ENCODE peak calls at places on chromosomes 16 and 17, in eight cellular contexts. One of them, this sample, is unnamed.

GRCh38 chr16:19549688-19550087 is 5.8 kb upstream of the VPS35L start:
- DNase-seq in renal cortical epithelial cell: no peak
- DNase-seq in amniotic stem cell: no peak
- DNase-seq in activated T-helper 9 cell treated with anti-CD3 and anti-CD28 coated beads, Interleukin-2, amount 50 U/mL, for 16 hours: no peak
- DNase-seq in EL: no peak
- DNase-seq in C1 segment of cervical spinal cord: no peak
- DNase-seq in pons: no peak
- DNase-seq in NCI-H524: no peak
- DNase-seq in this sample: no peak

GRCh38 chr17:73895157-73895556 is 250.9 kb upstream of the SDK2 start:
- DNase-seq in pons: no peak
- DNase-seq in renal cortical epithelial cell: no peak
- DNase-seq in amniotic stem cell: no peak
- DNase-seq in EL: no peak
- DNase-seq in C1 segment of cervical spinal cord: no peak
- DNase-seq in activated T-helper 9 cell treated with anti-CD3 and anti-CD28 coated beads, Interleukin-2, amount 50 U/mL, for 16 hours: no peak
- DNase-seq in NCI-H524: no peak
- DNase-seq in this sample: no peak

GRCh38 chr16:47872228-47872627 is 283.6 kb downstream of the ABCC12 start:
- DNase-seq in C1 segment of cervical spinal cord: no peak
- DNase-seq in EL: no peak
- DNase-seq in amniotic stem cell: no peak
- DNase-seq in NCI-H524: no peak
- DNase-seq in activated T-helper 9 cell treated with anti-CD3 and anti-CD28 coated beads, Interleukin-2, amount 50 U/mL, for 16 hours: no peak
- DNase-seq in renal cortical epithelial cell: no peak
- DNase-seq in pons: no peak
- DNase-seq in this sample: no peak

GRCh38 chr17:82956726-82957468 is 117.1 kb upstream of the ZNF750 start:
- DNase-seq in pons: no peak
- DNase-seq in activated T-helper 9 cell treated with anti-CD3 and anti-CD28 coated beads, Interleukin-2, amount 50 U/mL, for 16 hours: no peak
- DNase-seq in NCI-H524: no peak
- DNase-seq in amniotic stem cell: no peak
- DNase-seq in EL: no peak
- DNase-seq in C1 segment of cervical spinal cord: no peak
- DNase-seq in renal cortical epithelial cell: no peak
- DNase-seq in this sample: peak; percentile 26

GRCh38 chr17:77725851-77726250 is 232.7 kb upstream of the TNRC6C start:
- DNase-seq in pons: no peak
- DNase-seq in amniotic stem cell: no peak
- DNase-seq in activated T-helper 9 cell treated with anti-CD3 and anti-CD28 coated beads, Interleukin-2, amount 50 U/mL, for 16 hours: no peak
- DNase-seq in renal cortical epithelial cell: no peak
- DNase-seq in C1 segment of cervical spinal cord: no peak
- DNase-seq in NCI-H524: no peak
- DNase-seq in EL: no peak
- DNase-seq in this sample: peak; percentile 22

GRCh38 chr17:7574176-7574953 is 5.1 kb upstream of the CD68 start:
- DNase-seq in amniotic stem cell: no peak
- DNase-seq in C1 segment of cervical spinal cord: no peak
- DNase-seq in renal cortical epithelial cell: no peak
- DNase-seq in activated T-helper 9 cell treated with anti-CD3 and anti-CD28 coated beads, Interleukin-2, amount 50 U/mL, for 16 hours: no peak
- DNase-seq in pons: no peak
- DNase-seq in NCI-H524: no peak
- DNase-seq in EL: no peak
- DNase-seq in this sample: no peak

GRCh38 chr17:43584666-43585102 is 38.5 kb upstream of the ETV4 start:
- DNase-seq in pons: no peak
- DNase-seq in C1 segment of cervical spinal cord: no peak
- DNase-seq in NCI-H524: no peak
- DNase-seq in EL: peak; percentile 56
- DNase-seq in amniotic stem cell: no peak
- DNase-seq in renal cortical epithelial cell: no peak
- DNase-seq in activated T-helper 9 cell treated with anti-CD3 and anti-CD28 coated beads, Interleukin-2, amount 50 U/mL, for 16 hours: no peak
- DNase-seq in this sample: no peak

GRCh38 chr17:78268191-78268874 is 36.9 kb downstream of the TMEM235 start:
- DNase-seq in pons: no peak
- DNase-seq in C1 segment of cervical spinal cord: no peak
- DNase-seq in activated T-helper 9 cell treated with anti-CD3 and anti-CD28 coated beads, Interleukin-2, amount 50 U/mL, for 16 hours: no peak
- DNase-seq in NCI-H524: no peak
- DNase-seq in renal cortical epithelial cell: no peak
- DNase-seq in amniotic stem cell: no peak
- DNase-seq in EL: no peak
- DNase-seq in this sample: peak; percentile 41

GRCh38 chr17:41800601-41801373 is 11.0 kb downstream of the P3H4 start:
- DNase-seq in renal cortical epithelial cell: peak; percentile 82
- DNase-seq in activated T-helper 9 cell treated with anti-CD3 and anti-CD28 coated beads, Interleukin-2, amount 50 U/mL, for 16 hours: no peak
- DNase-seq in C1 segment of cervical spinal cord: no peak
- DNase-seq in EL: peak; percentile 57
- DNase-seq in pons: no peak
- DNase-seq in NCI-H524: no peak
- DNase-seq in amniotic stem cell: peak; percentile 20
- DNase-seq in this sample: peak; percentile 100

GRCh38 chr16:66154801-66155200 is 211.7 kb upstream of the CDH5 start:
- DNase-seq in renal cortical epithelial cell: no peak
- DNase-seq in amniotic stem cell: peak; percentile 8
- DNase-seq in EL: no peak
- DNase-seq in C1 segment of cervical spinal cord: no peak
- DNase-seq in activated T-helper 9 cell treated with anti-CD3 and anti-CD28 coated beads, Interleukin-2, amount 50 U/mL, for 16 hours: no peak
- DNase-seq in pons: no peak
- DNase-seq in NCI-H524: peak; percentile 89
- DNase-seq in this sample: no peak

GRCh38 chr17:45009676-45010467 is 41.6 kb downstream of the DCAKD start:
- DNase-seq in renal cortical epithelial cell: no peak
- DNase-seq in activated T-helper 9 cell treated with anti-CD3 and anti-CD28 coated beads, Interleukin-2, amount 50 U/mL, for 16 hours: no peak
- DNase-seq in EL: no peak
- DNase-seq in C1 segment of cervical spinal cord: no peak
- DNase-seq in pons: no peak
- DNase-seq in amniotic stem cell: no peak
- DNase-seq in NCI-H524: peak; percentile 59
- DNase-seq in this sample: no peak

GRCh38 chr16:85353839-85354622 is 241.8 kb upstream of the CIBAR2 start:
- DNase-seq in NCI-H524: peak; percentile 57
- DNase-seq in renal cortical epithelial cell: no peak
- DNase-seq in C1 segment of cervical spinal cord: no peak
- DNase-seq in activated T-helper 9 cell treated with anti-CD3 and anti-CD28 coated beads, Interleukin-2, amount 50 U/mL, for 16 hours: no peak
- DNase-seq in amniotic stem cell: no peak
- DNase-seq in EL: no peak
- DNase-seq in pons: no peak
- DNase-seq in this sample: no peak

GRCh38 chr16:3625331-3625730 is 13.9 kb upstream of the SLX4 start:
- DNase-seq in EL: no peak
- DNase-seq in activated T-helper 9 cell treated with anti-CD3 and anti-CD28 coated beads, Interleukin-2, amount 50 U/mL, for 16 hours: no peak
- DNase-seq in renal cortical epithelial cell: no peak
- DNase-seq in amniotic stem cell: no peak
- DNase-seq in NCI-H524: no peak
- DNase-seq in pons: no peak
- DNase-seq in C1 segment of cervical spinal cord: no peak
- DNase-seq in this sample: no peak

GRCh38 chr17:75367312-75367711 is 38.2 kb downstream of the GRB2 start:
- DNase-seq in activated T-helper 9 cell treated with anti-CD3 and anti-CD28 coated beads, Interleukin-2, amount 50 U/mL, for 16 hours: no peak
- DNase-seq in NCI-H524: no peak
- DNase-seq in renal cortical epithelial cell: peak; percentile 90
- DNase-seq in EL: peak; percentile 51
- DNase-seq in pons: no peak
- DNase-seq in C1 segment of cervical spinal cord: no peak
- DNase-seq in amniotic stem cell: peak; percentile 11
- DNase-seq in this sample: no peak

GRCh38 chr17:81898029-81898866 is 3.8 kb upstream of the NPB start:
- DNase-seq in pons: no peak
- DNase-seq in EL: peak; percentile 94
- DNase-seq in amniotic stem cell: peak; percentile 83
- DNase-seq in renal cortical epithelial cell: no peak
- DNase-seq in NCI-H524: no peak
- DNase-seq in activated T-helper 9 cell treated with anti-CD3 and anti-CD28 coated beads, Interleukin-2, amount 50 U/mL, for 16 hours: no peak
- DNase-seq in C1 segment of cervical spinal cord: no peak
- DNase-seq in this sample: no peak

GRCh38 chr16:55294947-55295346 is 29.1 kb upstream of the IRX6 start:
- DNase-seq in pons: no peak
- DNase-seq in activated T-helper 9 cell treated with anti-CD3 and anti-CD28 coated beads, Interleukin-2, amount 50 U/mL, for 16 hours: no peak
- DNase-seq in NCI-H524: no peak
- DNase-seq in EL: no peak
- DNase-seq in amniotic stem cell: no peak
- DNase-seq in C1 segment of cervical spinal cord: no peak
- DNase-seq in renal cortical epithelial cell: peak; percentile 50
- DNase-seq in this sample: no peak

GRCh38 chr17:74603032-74603635 is 11.1 kb upstream of the CD300LD start:
- DNase-seq in C1 segment of cervical spinal cord: no peak
- DNase-seq in activated T-helper 9 cell treated with anti-CD3 and anti-CD28 coated beads, Interleukin-2, amount 50 U/mL, for 16 hours: no peak
- DNase-seq in renal cortical epithelial cell: no peak
- DNase-seq in amniotic stem cell: no peak
- DNase-seq in EL: no peak
- DNase-seq in NCI-H524: peak; percentile 60
- DNase-seq in pons: peak; percentile 45
- DNase-seq in this sample: no peak

GRCh38 chr16:67926181-67926742 is 5.4 kb downstream of the CTRL start:
- DNase-seq in activated T-helper 9 cell treated with anti-CD3 and anti-CD28 coated beads, Interleukin-2, amount 50 U/mL, for 16 hours: no peak
- DNase-seq in NCI-H524: peak; percentile 85
- DNase-seq in amniotic stem cell: no peak
- DNase-seq in C1 segment of cervical spinal cord: no peak
- DNase-seq in EL: no peak
- DNase-seq in pons: peak; percentile 67
- DNase-seq in renal cortical epithelial cell: no peak
- DNase-seq in this sample: no peak

GRCh38 chr17:39929657-39930407 is 2.3 kb downstream of the LRRC3C start:
- DNase-seq in renal cortical epithelial cell: peak; percentile 45
- DNase-seq in pons: no peak
- DNase-seq in EL: peak; percentile 92
- DNase-seq in NCI-H524: no peak
- DNase-seq in activated T-helper 9 cell treated with anti-CD3 and anti-CD28 coated beads, Interleukin-2, amount 50 U/mL, for 16 hours: no peak
- DNase-seq in C1 segment of cervical spinal cord: no peak
- DNase-seq in amniotic stem cell: peak; percentile 22
- DNase-seq in this sample: no peak

GRCh38 chr16:3065069-3065741 is at the start of gene IL32:
- DNase-seq in renal cortical epithelial cell: peak; percentile 87
- DNase-seq in NCI-H524: no peak
- DNase-seq in pons: no peak
- DNase-seq in C1 segment of cervical spinal cord: no peak
- DNase-seq in EL: peak; percentile 84
- DNase-seq in amniotic stem cell: peak; percentile 76
- DNase-seq in activated T-helper 9 cell treated with anti-CD3 and anti-CD28 coated beads, Interleukin-2, amount 50 U/mL, for 16 hours: peak; percentile 53
- DNase-seq in this sample: no peak

GRCh38 chr17:9865585-9865984 is 39.5 kb downstream of the RCVRN start:
- DNase-seq in activated T-helper 9 cell treated with anti-CD3 and anti-CD28 coated beads, Interleukin-2, amount 50 U/mL, for 16 hours: no peak
- DNase-seq in EL: no peak
- DNase-seq in renal cortical epithelial cell: peak; percentile 34
- DNase-seq in pons: no peak
- DNase-seq in C1 segment of cervical spinal cord: no peak
- DNase-seq in amniotic stem cell: no peak
- DNase-seq in NCI-H524: no peak
- DNase-seq in this sample: peak; percentile 0

GRCh38 chr17:56604691-56605090 is 11.2 kb downstream of the NOG start:
- DNase-seq in renal cortical epithelial cell: no peak
- DNase-seq in amniotic stem cell: no peak
- DNase-seq in activated T-helper 9 cell treated with anti-CD3 and anti-CD28 coated beads, Interleukin-2, amount 50 U/mL, for 16 hours: no peak
- DNase-seq in EL: peak; percentile 30
- DNase-seq in pons: no peak
- DNase-seq in NCI-H524: no peak
- DNase-seq in C1 segment of cervical spinal cord: no peak
- DNase-seq in this sample: no peak

GRCh38 chr16:59013930-59014329 is 279.8 kb upstream of the GOT2 start:
- DNase-seq in pons: no peak
- DNase-seq in C1 segment of cervical spinal cord: no peak
- DNase-seq in NCI-H524: no peak
- DNase-seq in EL: no peak
- DNase-seq in activated T-helper 9 cell treated with anti-CD3 and anti-CD28 coated beads, Interleukin-2, amount 50 U/mL, for 16 hours: no peak
- DNase-seq in renal cortical epithelial cell: no peak
- DNase-seq in amniotic stem cell: no peak
- DNase-seq in this sample: no peak